ENCODE peak calls at places on chromosomes 4 and X, in five cellular contexts. J is activated T-cell treated with anti-CD3 and anti-CD28 coated beads for 1 hour; F is progenitor cell of endocrine pancreas; Y is stimulated activated CD4-positive, alpha-beta T cell treated with anti-CD3 and anti-CD28 coated beads, Interleukin-1b, Interleukin-23, amount 100 ng/mL, for 1 hour; X is activated T-helper 2 cell treated with anti-CD3 and anti-CD28 coated beads, Interferon-gamma antibody, Interleukin-2, Interleukin-4, amounts not matched to agents 10 μg/mL and 5 μg/mL and 100 μg/mL, durations not matched to agents 14 hours and 24 hours and 36 hours. M is an unnamed sample.

GRCh38 chr4:87049508-87049907 is 114.7 kb downstream of the AFF1 start:
- DNase-seq in J (no peak), F (no peak), X (no peak), Y (no peak), M (no peak)

GRCh38 chrX:19807414-19807813 is 80.0 kb downstream of the SH3KBP1 start:
- DNase-seq in J (no peak), F (no peak), X (no peak), Y (no peak), M (no peak)

GRCh38 chr4:78059524-78059889 is 2.4 kb downstream of the FRAS1 start:
- DNase-seq in Y (no peak), J (no peak), X (no peak), F (peak), M (no peak)

GRCh38 chr4:133969202-133969873 is 232.3 kb downstream of the PABPC4L start:
- DNase-seq in Y (no peak), J (no peak), F (no peak), X (no peak), M (no peak)

GRCh38 chr4:83174844-83175414 is 60.4 kb upstream of the PLAC8 start:
- DNase-seq in Y (no peak), J (no peak), F (no peak), X (no peak), M (no peak)

GRCh38 chr4:2789801-2790582 is 2.9 kb upstream of the SH3BP2 start:
- DNase-seq in Y (no peak), X (no peak), J (no peak), F (no peak), M (no peak)

GRCh38 chrX:39652336-39652735 is 445.4 kb downstream of the BCOR start:
- DNase-seq in X (no peak), Y (no peak), J (no peak), F (no peak), M (no peak)

GRCh38 chr4:139177049-139177887 is at the start of gene ELF2:
- DNase-seq in J (peak), F (peak), Y (peak), X (peak), M (peak)